ENCODE peak calls at places on chromosomes 7 and 10, in four cellular contexts. B, V, R and G are unnamed samples.

GRCh38 chr7:27953361-27953760 is 213.4 kb downstream of the TAX1BP1 start:
- DNase-seq in B (no peak), V (no peak), R (no peak), G (no peak)

GRCh38 chr7:128879939-128880746 is 17.5 kb downstream of the ATP6V1F start:
- DNase-seq in B (peak), R (no peak), V (peak), G (peak)

GRCh38 chr7:6210973-6211372 is 61.5 kb downstream of the CYTH3 start:
- DNase-seq in V (no peak), B (no peak), R (no peak), G (no peak)

GRCh38 chr10:119370046-119370770 is 162.8 kb downstream of the GRK5 start:
- DNase-seq in V (no peak), R (no peak), B (no peak), G (no peak)

GRCh38 chr10:106705576-106706526 is 458.7 kb downstream of the SORCS1 start:
- DNase-seq in R (no peak), V (peak), B (peak), G (peak)

GRCh38 chr10:47397256-47397655 is 13.2 kb upstream of the ZNF488 start:
- DNase-seq in V (no peak), R (no peak), B (no peak), G (no peak)

GRCh38 chr7:31028417-31028988 is 23.6 kb upstream of the ADCYAP1R1 start:
- DNase-seq in V (no peak), R (no peak), B (no peak), G (no peak)

GRCh38 chr7:55307123-55307916 is 57.8 kb upstream of the LANCL2 start:
- DNase-seq in B (no peak), V (no peak), R (no peak), G (peak)

GRCh38 chr7:41420421-41420820 is 282.5 kb downstream of the INHBA start:
- DNase-seq in V (no peak), R (no peak), B (no peak), G (no peak)

GRCh38 chr10:18134921-18135320 is 5.3 kb upstream of the CACNB2 start:
- DNase-seq in R (no peak), V (no peak), B (no peak), G (no peak)

GRCh38 chr10:131387018-131387529 is 75.6 kb upstream of the TCERG1L start:
- DNase-seq in V (no peak), B (no peak), R (no peak), G (no peak)

GRCh38 chr10:36236931-36237330 is 594.8 kb upstream of the FZD8 start:
- DNase-seq in B (no peak), R (no peak), V (no peak), G (no peak)

GRCh38 chr7:2621948-2622640 is 9.7 kb upstream of the TTYH3 start:
- DNase-seq in V (no peak), B (peak), R (no peak), G (peak)

DNA sequence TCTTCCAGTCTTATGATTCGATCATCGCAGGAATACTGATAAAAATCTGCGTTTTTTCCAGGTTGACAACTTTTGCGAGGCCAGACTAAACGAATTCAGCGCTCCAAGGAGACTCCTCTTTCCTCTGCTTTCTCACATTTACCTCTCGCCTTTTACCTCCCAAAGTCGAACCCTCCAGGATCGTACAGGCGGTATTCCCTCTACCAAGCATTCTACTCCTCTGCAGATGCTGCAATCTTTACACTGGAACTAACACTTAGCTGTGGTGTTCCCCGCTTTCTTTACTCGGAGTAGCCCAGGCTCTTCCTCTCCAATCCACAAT is 449 bp downstream of the NUDT5 start:
- DNase-seq in R (no peak), V (no peak), B (no peak), G (no peak)
- TF ChIP-seq NR2C2 in R (no peak), V (no peak), B (no peak), G (no peak)

DNA sequence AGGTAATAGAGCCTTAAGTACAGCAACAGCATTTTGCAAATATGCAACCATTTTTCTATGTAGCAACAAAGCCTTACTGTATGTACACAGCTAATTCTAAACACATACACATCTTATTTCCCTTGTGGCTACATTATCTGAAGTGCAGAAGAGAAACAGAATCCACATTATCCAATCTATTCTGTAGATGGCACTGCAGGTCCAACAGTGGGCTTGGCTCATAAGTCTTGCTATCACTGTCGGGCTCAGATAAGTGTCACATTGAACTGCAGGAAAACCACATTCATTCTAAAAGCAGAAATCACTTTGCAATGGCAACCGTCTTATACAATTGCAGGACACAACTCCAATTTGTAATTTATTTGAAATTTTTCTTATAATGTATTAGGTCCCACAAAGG is 109.8 kb upstream of the NOBOX start:
- DNase-seq in V (no peak), R (peak), B (no peak), G (no peak)
- TF ChIP-seq CTCF in V (no peak), R (peak), B (peak), G (no peak)

GRCh38 chr10:44990965-44991364 is 9.8 kb upstream of the ZNF22 start:
- DNase-seq in R (no peak), V (no peak), B (no peak), G (no peak)

GRCh38 chr10:44989621-44990301 is 11.0 kb upstream of the ZNF22 start:
- DNase-seq in B (no peak), R (no peak), V (no peak), G (no peak)

GRCh38 chr10:44988957-44989620 is 10.5 kb upstream of the DEPP1 start:
- DNase-seq in V (no peak), R (no peak), B (no peak), G (no peak)

GRCh38 chr10:44991571-44991970 is 9.2 kb upstream of the ZNF22 start:
- DNase-seq in R (no peak), B (no peak), V (no peak), G (no peak)

GRCh38 chr10:44990302-44990655 is 10.4 kb upstream of the ZNF22 start:
- DNase-seq in V (peak), B (peak), R (no peak), G (peak)
- TF ChIP-seq NR2C2 in V (peak), B (peak), R (no peak), G (no peak)

GRCh38 chr7:81235896-81236479 is 317.1 kb upstream of the SEMA3C start:
- DNase-seq in B (no peak), R (no peak), V (no peak), G (no peak)
- TF ChIP-seq CTCF in B (no peak), R (no peak), V (no peak), G (no peak)

GRCh38 chr7:20331231-20331880 is 656 bp downstream of the ITGB8 start:
- DNase-seq in V (no peak), B (no peak), R (no peak), G (peak)

GRCh38 chr7:20330797-20331230 is at the start of gene ITGB8:
- DNase-seq in R (no peak), B (no peak), V (no peak), G (peak)

GRCh38 chr7:20329389-20330175 is 1.1 kb upstream of the ITGB8 start:
- DNase-seq in V (peak), B (peak), R (peak), G (peak)

GRCh38 chr7:20328692-20329091 is 2.0 kb upstream of the ITGB8 start:
- DNase-seq in R (no peak), V (no peak), B (no peak), G (no peak)

DNA sequence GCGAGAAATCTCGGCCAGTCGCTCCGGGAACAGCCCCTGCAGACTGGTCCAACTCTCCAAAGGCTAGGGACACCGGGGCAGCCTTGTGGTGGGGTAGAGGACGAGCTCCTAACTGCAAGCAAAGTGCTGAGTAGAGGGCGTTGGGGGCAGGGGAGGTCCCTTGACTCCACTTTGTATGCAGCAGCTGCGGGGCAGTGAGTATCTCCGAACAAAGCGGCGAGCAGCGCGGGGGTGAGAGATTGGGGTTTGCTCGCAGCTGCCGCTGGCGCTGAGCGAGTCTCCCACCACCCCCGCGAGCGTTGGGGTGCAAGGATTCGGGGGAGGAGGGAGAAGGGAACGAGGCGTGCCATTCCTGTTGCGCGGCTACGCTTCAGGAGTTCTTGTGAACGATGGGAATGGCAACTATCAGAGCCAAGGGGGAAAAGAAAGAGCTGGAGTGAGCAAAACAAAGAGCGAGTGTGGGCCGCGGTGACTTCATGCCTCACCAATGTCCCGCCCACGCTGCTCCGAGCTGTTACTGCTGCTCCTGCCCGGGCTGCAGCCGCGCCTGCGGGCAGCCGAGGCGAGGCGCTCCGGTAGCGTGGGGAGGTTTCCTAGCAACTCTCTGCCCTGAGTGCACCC is 414 bp upstream of the ITGB8 start:
- DNase-seq in V (peak), R (no peak), B (peak), G (peak)
- TF ChIP-seq NR2C2 in V (no peak), R (no peak), B (no peak), G (no peak)

DNA sequence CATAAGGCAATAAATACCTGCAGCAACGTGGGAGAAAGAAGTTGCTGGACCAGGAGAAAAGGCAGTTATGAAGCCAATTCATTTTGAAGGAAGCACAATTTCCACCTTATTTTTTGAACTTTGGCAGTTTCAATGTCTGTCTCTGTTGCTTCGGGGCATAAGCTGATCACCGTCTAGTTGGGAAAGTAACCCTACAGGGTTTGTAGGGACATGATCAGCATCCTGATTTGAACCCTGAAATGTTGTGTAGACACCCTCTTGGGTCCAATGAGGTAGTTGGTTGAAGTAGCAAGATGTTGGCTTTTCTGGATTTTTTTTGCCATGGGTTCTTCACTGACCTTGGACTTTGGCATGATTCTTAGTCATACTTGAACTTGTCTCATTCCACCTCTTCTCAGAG is 13.0 kb downstream of the DUSP5 start:
- DNase-seq in B (no peak), R (no peak), V (no peak), G (no peak)
- TF ChIP-seq CTCF in B (no peak), R (no peak), V (no peak), G (no peak)

GRCh38 chr7:93923946-93924345 is 2.4 kb downstream of the GNG11 start:
- DNase-seq in B (no peak), V (no peak), R (no peak), G (no peak)

GRCh38 chr7:93921190-93921585 is 347 bp upstream of the GNG11 start:
- DNase-seq in B (no peak), R (no peak), V (no peak), G (no peak)

GRCh38 chr7:93923291-93923690 is 1.8 kb downstream of the GNG11 start:
- DNase-seq in B (no peak), R (no peak), V (no peak), G (no peak)

GRCh38 chr7:93920496-93921189 is 892 bp upstream of the GNG11 start:
- DNase-seq in V (no peak), R (no peak), B (no peak), G (no peak)

DNA sequence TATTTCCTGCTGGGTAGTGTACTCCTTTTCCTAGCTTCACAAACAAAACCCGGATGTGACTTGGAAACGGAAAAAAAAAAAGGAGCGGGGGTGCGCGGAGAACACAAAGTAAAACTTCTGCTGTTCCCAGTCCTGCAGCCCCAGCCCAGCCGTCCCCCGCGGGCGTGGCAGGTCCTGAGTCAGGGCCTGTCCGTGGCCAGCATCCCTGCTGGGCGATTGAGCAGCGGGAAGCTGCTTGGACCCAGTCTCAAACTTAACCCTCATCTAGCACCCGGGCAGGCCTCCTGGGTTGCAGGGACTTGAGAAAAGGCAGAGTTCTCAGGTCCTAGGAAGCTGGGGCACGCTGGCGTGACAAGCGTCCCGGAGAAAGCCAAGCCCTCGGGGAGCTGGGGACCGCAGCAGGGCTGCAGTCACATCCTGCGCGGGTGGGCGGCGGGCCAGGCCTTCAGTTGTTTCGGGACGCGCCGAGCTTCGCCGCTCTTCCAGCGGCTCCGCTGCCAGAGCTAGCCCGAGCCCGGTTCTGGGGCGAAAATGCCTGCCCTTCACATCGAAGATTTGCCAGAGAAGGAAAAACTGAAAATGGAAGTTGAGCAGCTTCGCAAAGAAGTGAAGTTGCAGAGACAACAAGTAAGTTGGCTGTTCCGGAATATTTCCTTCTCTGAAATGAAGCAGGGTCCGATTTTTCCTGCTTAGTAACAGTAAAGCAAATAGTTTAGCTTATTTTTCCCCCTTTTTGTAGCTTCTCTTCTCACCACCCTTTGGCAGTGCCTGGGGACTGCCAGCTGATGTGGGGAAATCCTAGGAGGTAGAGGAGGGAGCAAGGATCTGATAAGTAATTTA is at the start of gene GNG11:
- DNase-seq in R (no peak), V (no peak), B (no peak), G (peak)
- TF ChIP-seq NR2C2 in R (no peak), V (no peak), B (no peak), G (no peak)

DNA sequence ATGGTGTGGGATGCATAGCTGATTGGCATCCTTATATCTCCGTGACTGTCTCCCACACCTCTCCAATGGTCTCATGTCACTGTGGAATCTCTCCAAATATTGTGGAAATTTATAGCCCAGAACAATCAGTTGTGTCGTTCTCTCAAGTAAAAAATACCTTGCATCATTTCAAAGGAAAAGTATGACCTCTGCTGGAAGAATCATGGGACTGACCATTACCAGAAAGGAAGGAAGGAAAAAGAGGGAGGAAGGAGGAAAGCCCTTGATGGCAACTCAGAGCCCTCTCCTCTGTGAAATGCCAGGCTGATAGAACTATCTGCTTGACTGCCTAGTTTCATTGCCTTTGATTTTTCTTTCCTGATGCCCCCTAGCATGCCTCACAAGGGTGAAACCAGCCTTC is 76.3 kb downstream of the FOXI2 start:
- DNase-seq in B (no peak), R (no peak), V (no peak), G (no peak)
- TF ChIP-seq CTCF in B (peak), R (no peak), V (no peak), G (no peak)